ENCODE peak calls at places on chromosome 19, in five cellular contexts. One of them, this sample, is unnamed.

GRCh38 chr19:6056801-6057650 is 53.3 kb downstream of the RFX2 start:
- DNase-seq in psoas muscle: peak
- DNase-seq in upper lobe of left lung: peak
- DNase-seq in fibroblast of lung: peak
- DNase-seq in small intestine: peak
- DNase-seq in this sample: peak

GRCh38 chr19:912181-913079 is 589 bp downstream of the R3HDM4 start:
- DNase-seq in psoas muscle: no peak
- DNase-seq in upper lobe of left lung: no peak
- DNase-seq in fibroblast of lung: no peak
- DNase-seq in small intestine: no peak
- DNase-seq in this sample: no peak

GRCh38 chr19:42397315-42398166 is 7.4 kb upstream of the CNFN start:
- DNase-seq in psoas muscle: no peak
- DNase-seq in upper lobe of left lung: no peak
- DNase-seq in fibroblast of lung: no peak
- DNase-seq in small intestine: no peak
- DNase-seq in this sample: no peak

GRCh38 chr19:40742477-40742876 is 7.8 kb downstream of the ACTMAP start:
- DNase-seq in psoas muscle: no peak
- DNase-seq in upper lobe of left lung: no peak
- DNase-seq in fibroblast of lung: no peak
- DNase-seq in small intestine: peak
- DNase-seq in this sample: no peak

GRCh38 chr19:56159616-56160271 is 16.1 kb upstream of the GALP start:
- DNase-seq in psoas muscle: no peak
- DNase-seq in upper lobe of left lung: no peak
- DNase-seq in fibroblast of lung: no peak
- DNase-seq in small intestine: no peak
- DNase-seq in this sample: no peak

GRCh38 chr19:48400018-48400742 is 6.7 kb downstream of the GRIN2D start:
- DNase-seq in psoas muscle: peak
- DNase-seq in upper lobe of left lung: no peak
- DNase-seq in fibroblast of lung: peak
- DNase-seq in small intestine: peak
- DNase-seq in this sample: peak

GRCh38 chr19:1249298-1249989 is 1.1 kb downstream of the MIDN start:
- DNase-seq in psoas muscle: peak
- DNase-seq in upper lobe of left lung: peak
- DNase-seq in fibroblast of lung: peak
- DNase-seq in small intestine: peak
- DNase-seq in this sample: peak

GRCh38 chr19:6828306-6828697 is 55.8 kb downstream of the VAV1 start:
- DNase-seq in psoas muscle: no peak
- DNase-seq in upper lobe of left lung: no peak
- DNase-seq in fibroblast of lung: no peak
- DNase-seq in small intestine: no peak
- DNase-seq in this sample: no peak

GRCh38 chr19:17002455-17002854 is 24.2 kb downstream of the CPAMD8 start:
- DNase-seq in psoas muscle: no peak
- DNase-seq in upper lobe of left lung: no peak
- DNase-seq in fibroblast of lung: no peak
- DNase-seq in small intestine: no peak
- DNase-seq in this sample: no peak

GRCh38 chr19:15115080-15115479 is 7.9 kb downstream of the SYDE1 start:
- DNase-seq in psoas muscle: peak
- DNase-seq in upper lobe of left lung: no peak
- DNase-seq in fibroblast of lung: peak
- DNase-seq in small intestine: no peak
- DNase-seq in this sample: no peak

GRCh38 chr19:31269425-31270127 is 79.7 kb downstream of the TSHZ3 start:
- DNase-seq in psoas muscle: no peak
- DNase-seq in upper lobe of left lung: no peak
- DNase-seq in fibroblast of lung: peak
- DNase-seq in small intestine: no peak
- DNase-seq in this sample: no peak

GRCh38 chr19:54287456-54287855 is 6.5 kb upstream of the LILRB2 start:
- DNase-seq in psoas muscle: no peak
- DNase-seq in upper lobe of left lung: no peak
- DNase-seq in fibroblast of lung: peak
- DNase-seq in small intestine: no peak
- DNase-seq in this sample: no peak

GRCh38 chr19:15466851-15467733 is 2.7 kb upstream of the RASAL3 start:
- DNase-seq in psoas muscle: no peak
- DNase-seq in upper lobe of left lung: peak
- DNase-seq in fibroblast of lung: peak
- DNase-seq in small intestine: peak
- DNase-seq in this sample: no peak

GRCh38 chr19:48480476-48481190 is 11.5 kb downstream of the CYTH2 start:
- DNase-seq in psoas muscle: no peak
- DNase-seq in upper lobe of left lung: no peak
- DNase-seq in fibroblast of lung: peak
- DNase-seq in small intestine: no peak
- DNase-seq in this sample: no peak

GRCh38 chr19:3606690-3607289 is at the start of gene TBXA2R:
- DNase-seq in psoas muscle: peak
- DNase-seq in upper lobe of left lung: peak
- DNase-seq in fibroblast of lung: peak
- DNase-seq in small intestine: no peak
- DNase-seq in this sample: peak

GRCh38 chr19:15330801-15331418 is 1.4 kb downstream of the BRD4 start:
- DNase-seq in psoas muscle: no peak
- DNase-seq in upper lobe of left lung: peak
- DNase-seq in fibroblast of lung: peak
- DNase-seq in small intestine: peak
- DNase-seq in this sample: no peak

GRCh38 chr19:604355-604754 is 14.7 kb downstream of the HCN2 start:
- DNase-seq in psoas muscle: no peak
- DNase-seq in upper lobe of left lung: no peak
- DNase-seq in fibroblast of lung: no peak
- DNase-seq in small intestine: no peak
- DNase-seq in this sample: no peak

GRCh38 chr19:405138-405965 is 3.6 kb downstream of the C2CD4C start:
- DNase-seq in psoas muscle: no peak
- DNase-seq in upper lobe of left lung: peak
- DNase-seq in fibroblast of lung: no peak
- DNase-seq in small intestine: no peak
- DNase-seq in this sample: no peak

GRCh38 chr19:7328647-7329046 is 20.1 kb upstream of the ARHGEF18 start:
- DNase-seq in psoas muscle: no peak
- DNase-seq in upper lobe of left lung: no peak
- DNase-seq in fibroblast of lung: no peak
- DNase-seq in small intestine: no peak
- DNase-seq in this sample: no peak

GRCh38 chr19:31274266-31274963 is 74.8 kb downstream of the TSHZ3 start:
- DNase-seq in psoas muscle: no peak
- DNase-seq in upper lobe of left lung: no peak
- DNase-seq in fibroblast of lung: no peak
- DNase-seq in small intestine: no peak
- DNase-seq in this sample: no peak

GRCh38 chr19:28727133-28727834 is 485.7 kb downstream of the UQCRFS1 start:
- DNase-seq in psoas muscle: no peak
- DNase-seq in upper lobe of left lung: no peak
- DNase-seq in fibroblast of lung: peak
- DNase-seq in small intestine: no peak
- DNase-seq in this sample: peak

GRCh38 chr19:16153582-16154336 is 10.3 kb downstream of the HSH2D start:
- DNase-seq in psoas muscle: no peak
- DNase-seq in upper lobe of left lung: no peak
- DNase-seq in fibroblast of lung: no peak
- DNase-seq in small intestine: peak
- DNase-seq in this sample: no peak

GRCh38 chr19:51691122-51692064 is 1.7 kb upstream of the SPACA6 start:
- DNase-seq in psoas muscle: no peak
- DNase-seq in upper lobe of left lung: no peak
- DNase-seq in fibroblast of lung: peak
- DNase-seq in small intestine: no peak
- DNase-seq in this sample: no peak

GRCh38 chr19:8110931-8111330 is 38.5 kb downstream of the FBN3 start:
- DNase-seq in psoas muscle: no peak
- DNase-seq in upper lobe of left lung: no peak
- DNase-seq in fibroblast of lung: no peak
- DNase-seq in small intestine: no peak
- DNase-seq in this sample: no peak

GRCh38 chr19:52171321-52172169 is at the start of gene ZNF836:
- DNase-seq in psoas muscle: peak
- DNase-seq in upper lobe of left lung: peak
- DNase-seq in fibroblast of lung: peak
- DNase-seq in small intestine: peak
- DNase-seq in this sample: peak

GRCh38 chr19:4058696-4059492 is 7.8 kb downstream of the ZBTB7A start:
- DNase-seq in psoas muscle: no peak
- DNase-seq in upper lobe of left lung: no peak
- DNase-seq in fibroblast of lung: no peak
- DNase-seq in small intestine: peak
- DNase-seq in this sample: peak

GRCh38 chr19:16588089-16588823 is 16.0 kb upstream of the SLC35E1 start:
- DNase-seq in psoas muscle: no peak
- DNase-seq in upper lobe of left lung: peak
- DNase-seq in fibroblast of lung: peak
- DNase-seq in small intestine: peak
- DNase-seq in this sample: peak

GRCh38 chr19:51621178-51621577 is 9.0 kb downstream of the SIGLEC5 start:
- DNase-seq in psoas muscle: no peak
- DNase-seq in upper lobe of left lung: peak
- DNase-seq in fibroblast of lung: no peak
- DNase-seq in small intestine: no peak
- DNase-seq in this sample: no peak

GRCh38 chr19:1102407-1103106 is 1.2 kb upstream of the GPX4 start:
- DNase-seq in psoas muscle: peak
- DNase-seq in upper lobe of left lung: peak
- DNase-seq in fibroblast of lung: peak
- DNase-seq in small intestine: peak
- DNase-seq in this sample: peak

GRCh38 chr19:56692496-56692895 is 20.9 kb upstream of the ZNF835 start:
- DNase-seq in psoas muscle: no peak
- DNase-seq in upper lobe of left lung: no peak
- DNase-seq in fibroblast of lung: no peak
- DNase-seq in small intestine: no peak
- DNase-seq in this sample: no peak

GRCh38 chr19:1163934-1164683 is 10.0 kb downstream of the SBNO2 start:
- DNase-seq in psoas muscle: peak
- DNase-seq in upper lobe of left lung: no peak
- DNase-seq in fibroblast of lung: no peak
- DNase-seq in small intestine: no peak
- DNase-seq in this sample: peak

GRCh38 chr19:28466107-28467045 is 746.6 kb downstream of the UQCRFS1 start:
- DNase-seq in psoas muscle: peak
- DNase-seq in upper lobe of left lung: peak
- DNase-seq in fibroblast of lung: peak
- DNase-seq in small intestine: peak
- DNase-seq in this sample: peak

GRCh38 chr19:41339936-41340335 is 13.8 kb downstream of the TGFB1 start:
- DNase-seq in psoas muscle: no peak
- DNase-seq in upper lobe of left lung: no peak
- DNase-seq in fibroblast of lung: peak
- DNase-seq in small intestine: no peak
- DNase-seq in this sample: no peak

GRCh38 chr19:56105090-56105701 is 15.9 kb downstream of the ZNF787 start:
- DNase-seq in psoas muscle: peak
- DNase-seq in upper lobe of left lung: peak
- DNase-seq in fibroblast of lung: peak
- DNase-seq in small intestine: peak
- DNase-seq in this sample: peak

GRCh38 chr19:19817357-19817756 is 4.2 kb downstream of the ZNF506 start:
- DNase-seq in psoas muscle: no peak
- DNase-seq in upper lobe of left lung: no peak
- DNase-seq in fibroblast of lung: no peak
- DNase-seq in small intestine: no peak
- DNase-seq in this sample: no peak

GRCh38 chr19:19061491-19061890 is 2.3 kb upstream of the SLC25A42 start:
- DNase-seq in psoas muscle: peak
- DNase-seq in upper lobe of left lung: no peak
- DNase-seq in fibroblast of lung: no peak
- DNase-seq in small intestine: peak
- DNase-seq in this sample: peak

GRCh38 chr19:44050740-44051653 is 839 bp upstream of the ZNF223 start:
- DNase-seq in psoas muscle: no peak
- DNase-seq in upper lobe of left lung: peak
- DNase-seq in fibroblast of lung: peak
- DNase-seq in small intestine: peak
- DNase-seq in this sample: no peak
- H3K27ac ChIP-seq in psoas muscle: peak
- H3K27ac ChIP-seq in upper lobe of left lung: peak
- H3K27ac ChIP-seq in fibroblast of lung: no peak
- H3K27ac ChIP-seq in small intestine: peak
- H3K27ac ChIP-seq in this sample: peak

GRCh38 chr19:32919365-32919764 is 49.8 kb upstream of the SLC7A9 start:
- DNase-seq in psoas muscle: no peak
- DNase-seq in upper lobe of left lung: no peak
- DNase-seq in fibroblast of lung: no peak
- DNase-seq in small intestine: no peak
- DNase-seq in this sample: no peak
- H3K27ac ChIP-seq in psoas muscle: no peak
- H3K27ac ChIP-seq in upper lobe of left lung: no peak
- H3K27ac ChIP-seq in fibroblast of lung: no peak
- H3K27ac ChIP-seq in small intestine: no peak
- H3K27ac ChIP-seq in this sample: no peak

GRCh38 chr19:38687837-38688378 is 40.5 kb downstream of the ACTN4 start:
- DNase-seq in psoas muscle: no peak
- DNase-seq in upper lobe of left lung: no peak
- DNase-seq in fibroblast of lung: no peak
- DNase-seq in small intestine: no peak
- DNase-seq in this sample: no peak
- H3K27ac ChIP-seq in psoas muscle: peak
- H3K27ac ChIP-seq in upper lobe of left lung: peak
- H3K27ac ChIP-seq in fibroblast of lung: no peak
- H3K27ac ChIP-seq in small intestine: no peak
- H3K27ac ChIP-seq in this sample: no peak

DNA sequence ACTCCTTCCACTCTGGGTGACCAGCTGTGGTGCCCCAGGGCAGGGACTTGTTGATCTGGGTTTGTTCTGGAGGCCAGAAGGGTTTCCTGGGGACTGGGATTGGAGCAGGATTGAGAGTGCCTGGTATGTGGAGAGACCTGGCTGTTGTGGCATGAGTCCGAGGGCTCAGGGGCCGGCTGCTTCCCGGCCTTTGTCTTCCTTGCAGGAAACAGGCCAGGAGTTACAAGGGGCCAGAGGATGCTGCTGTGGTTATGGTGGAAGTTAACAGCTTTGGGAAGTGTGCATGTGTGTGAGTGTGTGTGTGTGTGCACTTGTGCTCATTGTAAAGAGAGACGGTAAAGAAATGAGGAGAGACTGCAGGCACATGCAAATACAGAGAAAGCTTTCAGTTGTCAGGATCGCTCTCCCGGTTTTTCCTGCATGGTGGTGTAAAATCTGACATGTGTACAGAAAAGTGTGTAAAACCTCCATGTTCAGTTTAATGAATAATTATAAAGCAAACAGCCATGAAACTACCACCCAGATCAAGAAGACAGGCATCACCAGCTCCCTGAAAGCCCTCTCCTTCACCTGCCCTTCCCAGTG is 19.0 kb downstream of the PAK4 start:
- DNase-seq in psoas muscle: no peak
- DNase-seq in upper lobe of left lung: peak
- DNase-seq in fibroblast of lung: peak
- DNase-seq in small intestine: no peak
- DNase-seq in this sample: no peak
- H3K27ac ChIP-seq in psoas muscle: no peak
- H3K27ac ChIP-seq in upper lobe of left lung: peak
- H3K27ac ChIP-seq in fibroblast of lung: no peak
- H3K27ac ChIP-seq in small intestine: peak
- H3K27ac ChIP-seq in this sample: peak

This sample was measured in pancreas.